ENCODE peak calls at places on chromosomes 5 and 9, in ten cellular contexts. One of them, this sample, is unnamed.

GRCh38 chr5:167934561-167934971 is 356.9 kb upstream of the WWC1 start:
- DNase-seq in fibroblast of lung: peak; percentile 93
- DNase-seq in K562: no peak
- DNase-seq in AG04450: no peak
- DNase-seq in kidney: no peak
- DNase-seq in suprapubic skin: no peak
- DNase-seq in heart left ventricle: peak; percentile 90
- DNase-seq in CD4-positive, alpha-beta T cell: no peak
- DNase-seq in WERI-Rb-1: no peak
- DNase-seq in pancreas: no peak
- DNase-seq in this sample: peak; percentile 55

GRCh38 chr5:77560677-77561263 is 68.7 kb upstream of the WDR41 start:
- DNase-seq in fibroblast of lung: peak; percentile 29
- DNase-seq in K562: peak; percentile 8
- DNase-seq in AG04450: peak; percentile 1
- DNase-seq in kidney: no peak
- DNase-seq in suprapubic skin: no peak
- DNase-seq in heart left ventricle: no peak
- DNase-seq in CD4-positive, alpha-beta T cell: no peak
- DNase-seq in WERI-Rb-1: no peak
- DNase-seq in pancreas: no peak
- DNase-seq in this sample: no peak

GRCh38 chr5:63050916-63051315 is 472.3 kb downstream of the LRRC70 start:
- DNase-seq in fibroblast of lung: no peak
- DNase-seq in K562: no peak
- DNase-seq in AG04450: no peak
- DNase-seq in kidney: no peak
- DNase-seq in suprapubic skin: no peak
- DNase-seq in heart left ventricle: no peak
- DNase-seq in CD4-positive, alpha-beta T cell: no peak
- DNase-seq in WERI-Rb-1: no peak
- DNase-seq in pancreas: no peak
- DNase-seq in this sample: no peak

GRCh38 chr5:103424008-103424407 is 138.6 kb downstream of the NUDT12 start:
- DNase-seq in fibroblast of lung: peak; percentile 66
- DNase-seq in K562: no peak
- DNase-seq in AG04450: no peak
- DNase-seq in kidney: no peak
- DNase-seq in suprapubic skin: no peak
- DNase-seq in heart left ventricle: no peak
- DNase-seq in CD4-positive, alpha-beta T cell: no peak
- DNase-seq in WERI-Rb-1: no peak
- DNase-seq in pancreas: no peak
- DNase-seq in this sample: no peak

GRCh38 chr5:135019314-135019713 is 14.7 kb downstream of the PITX1 start:
- DNase-seq in fibroblast of lung: no peak
- DNase-seq in K562: no peak
- DNase-seq in AG04450: no peak
- DNase-seq in kidney: peak; percentile 37
- DNase-seq in suprapubic skin: peak; percentile 41
- DNase-seq in heart left ventricle: no peak
- DNase-seq in CD4-positive, alpha-beta T cell: peak; percentile 17
- DNase-seq in WERI-Rb-1: peak; percentile 18
- DNase-seq in pancreas: peak; percentile 33
- DNase-seq in this sample: no peak

GRCh38 chr9:74795803-74796202 is 91.9 kb downstream of the TRPM6 start:
- DNase-seq in fibroblast of lung: no peak
- DNase-seq in K562: no peak
- DNase-seq in AG04450: no peak
- DNase-seq in kidney: no peak
- DNase-seq in suprapubic skin: no peak
- DNase-seq in heart left ventricle: no peak
- DNase-seq in CD4-positive, alpha-beta T cell: no peak
- DNase-seq in WERI-Rb-1: no peak
- DNase-seq in pancreas: no peak
- DNase-seq in this sample: no peak

GRCh38 chr9:35518212-35518917 is 28.5 kb downstream of the RUSC2 start:
- DNase-seq in fibroblast of lung: peak; percentile 98
- DNase-seq in K562: no peak
- DNase-seq in AG04450: peak; percentile 88
- DNase-seq in kidney: no peak
- DNase-seq in suprapubic skin: no peak
- DNase-seq in heart left ventricle: no peak
- DNase-seq in CD4-positive, alpha-beta T cell: no peak
- DNase-seq in WERI-Rb-1: no peak
- DNase-seq in pancreas: no peak
- DNase-seq in this sample: no peak

GRCh38 chr5:74316064-74316586 is 324.4 kb downstream of the ENC1 start:
- DNase-seq in fibroblast of lung: peak; percentile 99
- DNase-seq in K562: no peak
- DNase-seq in AG04450: peak; percentile 89
- DNase-seq in kidney: peak; percentile 72
- DNase-seq in suprapubic skin: no peak
- DNase-seq in heart left ventricle: no peak
- DNase-seq in CD4-positive, alpha-beta T cell: no peak
- DNase-seq in WERI-Rb-1: peak; percentile 51
- DNase-seq in pancreas: no peak
- DNase-seq in this sample: no peak

GRCh38 chr5:6482735-6483134 is 34.1 kb downstream of the UBE2QL1 start:
- DNase-seq in fibroblast of lung: no peak
- DNase-seq in K562: no peak
- DNase-seq in AG04450: no peak
- DNase-seq in kidney: no peak
- DNase-seq in suprapubic skin: no peak
- DNase-seq in heart left ventricle: no peak
- DNase-seq in CD4-positive, alpha-beta T cell: no peak
- DNase-seq in WERI-Rb-1: no peak
- DNase-seq in pancreas: no peak
- DNase-seq in this sample: no peak

GRCh38 chr5:179312557-179313235 is 32.6 kb downstream of the ADAMTS2 start:
- DNase-seq in fibroblast of lung: no peak
- DNase-seq in K562: no peak
- DNase-seq in AG04450: no peak
- DNase-seq in kidney: peak; percentile 36
- DNase-seq in suprapubic skin: peak; percentile 11
- DNase-seq in heart left ventricle: peak; percentile 9
- DNase-seq in CD4-positive, alpha-beta T cell: no peak
- DNase-seq in WERI-Rb-1: no peak
- DNase-seq in pancreas: peak; percentile 37
- DNase-seq in this sample: no peak

GRCh38 chr5:122661496-122662180 is 113.2 kb upstream of the SNX2 start:
- DNase-seq in fibroblast of lung: peak; percentile 2
- DNase-seq in K562: no peak
- DNase-seq in AG04450: no peak
- DNase-seq in kidney: no peak
- DNase-seq in suprapubic skin: no peak
- DNase-seq in heart left ventricle: no peak
- DNase-seq in CD4-positive, alpha-beta T cell: no peak
- DNase-seq in WERI-Rb-1: no peak
- DNase-seq in pancreas: no peak
- DNase-seq in this sample: no peak

DNA sequence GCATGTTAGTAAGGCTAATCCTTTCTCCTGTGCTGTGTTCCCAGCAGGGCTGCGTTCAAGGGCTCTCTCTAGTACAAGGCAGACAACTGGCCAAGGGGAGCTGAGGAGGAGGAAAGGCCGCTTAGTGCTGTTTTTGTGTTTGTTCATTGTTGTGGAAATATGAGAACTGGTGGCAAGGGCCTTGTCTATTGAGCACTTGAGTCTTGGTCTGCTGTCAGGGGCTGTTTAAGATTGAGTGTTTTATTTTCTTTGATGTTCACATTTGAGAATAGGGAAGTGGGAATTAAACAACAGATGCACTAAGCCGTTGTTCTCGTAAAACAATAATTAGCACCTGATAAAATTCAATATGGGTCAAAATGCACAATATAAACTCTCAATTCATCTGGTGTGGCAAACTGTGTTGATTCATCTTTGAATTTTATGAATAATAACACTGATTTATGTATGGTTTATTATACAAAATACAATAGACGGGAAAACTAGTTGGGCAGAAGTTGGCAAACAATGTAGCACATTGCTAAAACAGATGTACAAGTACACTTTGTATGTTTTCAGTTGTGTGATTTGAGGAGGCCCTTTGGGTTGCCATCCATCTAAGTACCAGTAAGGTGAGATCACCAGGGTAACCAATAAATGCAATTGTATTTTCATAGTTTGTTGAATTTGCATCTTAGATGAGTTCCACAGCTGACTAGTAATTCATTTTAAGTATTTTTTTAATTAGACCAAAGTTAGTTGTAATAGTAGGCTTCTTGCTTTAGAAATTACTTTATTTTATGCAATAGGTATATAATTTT is 97.6 kb upstream of the GRHPR start:
- DNase-seq in fibroblast of lung: no peak
- DNase-seq in K562: no peak
- DNase-seq in AG04450: no peak
- DNase-seq in kidney: no peak
- DNase-seq in suprapubic skin: no peak
- DNase-seq in heart left ventricle: no peak
- DNase-seq in CD4-positive, alpha-beta T cell: no peak
- DNase-seq in WERI-Rb-1: peak; percentile 44
- DNase-seq in pancreas: no peak
- DNase-seq in this sample: no peak
- H3K27ac ChIP-seq in fibroblast of lung: no peak overlapping the region
- H3K27ac ChIP-seq in K562: peak overlapping the region; percentile 25
- H3K27ac ChIP-seq in AG04450: no peak overlapping the region
- H3K27ac ChIP-seq in kidney: no peak overlapping the region
- H3K27ac ChIP-seq in suprapubic skin: no peak overlapping the region
- H3K27ac ChIP-seq in heart left ventricle: no peak overlapping the region
- H3K27ac ChIP-seq in CD4-positive, alpha-beta T cell: no peak overlapping the region
- H3K27ac ChIP-seq in WERI-Rb-1: peak overlapping the region; percentile 67
- H3K27ac ChIP-seq in pancreas: no peak overlapping the region
- H3K27ac ChIP-seq in this sample: peak overlapping the region; percentile 25

GRCh38 chr9:114664181-114664580 is 6.6 kb upstream of the TEX53 start:
- DNase-seq in fibroblast of lung: no peak
- DNase-seq in K562: no peak
- DNase-seq in AG04450: no peak
- DNase-seq in kidney: no peak
- DNase-seq in suprapubic skin: no peak
- DNase-seq in heart left ventricle: no peak
- DNase-seq in CD4-positive, alpha-beta T cell: no peak
- DNase-seq in WERI-Rb-1: no peak
- DNase-seq in pancreas: no peak
- DNase-seq in this sample: no peak

GRCh38 chr9:114666441-114666840 is 8.8 kb upstream of the TEX53 start:
- DNase-seq in fibroblast of lung: no peak
- DNase-seq in K562: no peak
- DNase-seq in AG04450: no peak
- DNase-seq in kidney: no peak
- DNase-seq in suprapubic skin: no peak
- DNase-seq in heart left ventricle: no peak
- DNase-seq in CD4-positive, alpha-beta T cell: no peak
- DNase-seq in WERI-Rb-1: no peak
- DNase-seq in pancreas: no peak
- DNase-seq in this sample: no peak

GRCh38 chr9:114671605-114672004 is 10.4 kb downstream of the TEX48 start:
- DNase-seq in fibroblast of lung: peak; percentile 47
- DNase-seq in K562: no peak
- DNase-seq in AG04450: no peak
- DNase-seq in kidney: no peak
- DNase-seq in suprapubic skin: no peak
- DNase-seq in heart left ventricle: no peak
- DNase-seq in CD4-positive, alpha-beta T cell: no peak
- DNase-seq in WERI-Rb-1: no peak
- DNase-seq in pancreas: no peak
- DNase-seq in this sample: no peak

GRCh38 chr9:114666841-114667240 is 9.2 kb upstream of the TEX53 start:
- DNase-seq in fibroblast of lung: no peak
- DNase-seq in K562: no peak
- DNase-seq in AG04450: no peak
- DNase-seq in kidney: no peak
- DNase-seq in suprapubic skin: no peak
- DNase-seq in heart left ventricle: no peak
- DNase-seq in CD4-positive, alpha-beta T cell: no peak
- DNase-seq in WERI-Rb-1: no peak
- DNase-seq in pancreas: no peak
- DNase-seq in this sample: no peak

GRCh38 chr9:114668146-114668545 is 10.5 kb upstream of the TEX53 start:
- DNase-seq in fibroblast of lung: no peak
- DNase-seq in K562: no peak
- DNase-seq in AG04450: no peak
- DNase-seq in kidney: no peak
- DNase-seq in suprapubic skin: no peak
- DNase-seq in heart left ventricle: no peak
- DNase-seq in CD4-positive, alpha-beta T cell: no peak
- DNase-seq in WERI-Rb-1: peak; percentile 79
- DNase-seq in pancreas: no peak
- DNase-seq in this sample: no peak
- H3K27ac ChIP-seq in fibroblast of lung: no peak overlapping the region
- H3K27ac ChIP-seq in K562: no peak overlapping the region
- H3K27ac ChIP-seq in AG04450: no peak overlapping the region
- H3K27ac ChIP-seq in kidney: no peak overlapping the region
- H3K27ac ChIP-seq in suprapubic skin: no peak overlapping the region
- H3K27ac ChIP-seq in heart left ventricle: no peak overlapping the region
- H3K27ac ChIP-seq in CD4-positive, alpha-beta T cell: no peak overlapping the region
- H3K27ac ChIP-seq in WERI-Rb-1: no peak overlapping the region
- H3K27ac ChIP-seq in pancreas: no peak overlapping the region
- H3K27ac ChIP-seq in this sample: no peak overlapping the region

DNA sequence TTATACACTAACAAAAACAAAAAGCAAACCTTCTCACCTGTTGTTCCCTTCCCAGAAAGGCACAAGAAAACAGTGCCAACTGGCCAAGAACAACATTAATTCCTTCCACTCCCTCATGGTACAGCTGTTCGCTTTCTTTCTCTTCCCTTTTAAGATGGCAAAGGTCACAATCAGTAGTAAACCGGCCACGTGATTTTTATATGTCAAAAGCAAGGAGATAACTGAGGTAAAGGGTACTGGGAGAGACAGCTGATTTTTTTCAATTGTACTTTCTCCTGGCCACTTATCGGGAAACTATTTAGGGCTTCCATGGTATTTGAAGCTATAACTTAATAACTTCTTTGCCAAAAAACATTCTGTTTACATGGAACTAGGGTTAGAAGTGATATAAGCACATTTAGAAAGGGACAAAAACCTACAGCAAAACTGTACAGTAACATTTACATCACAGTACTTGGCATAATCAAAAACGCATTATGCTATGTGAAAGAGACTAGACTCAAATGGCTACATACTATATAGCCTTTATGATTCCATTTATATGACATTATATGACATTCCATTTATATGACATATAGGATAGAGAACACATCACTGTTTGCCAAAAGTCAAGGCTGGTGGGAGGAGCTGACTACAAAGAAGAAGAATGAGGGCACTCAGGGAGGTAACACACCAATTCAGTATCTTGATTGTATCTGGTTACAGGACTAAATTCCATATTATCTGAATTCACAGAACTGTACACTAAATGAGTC is 24.8 kb downstream of the PLPP1 start:
- DNase-seq in fibroblast of lung: no peak
- DNase-seq in K562: no peak
- DNase-seq in AG04450: no peak
- DNase-seq in kidney: no peak
- DNase-seq in suprapubic skin: no peak
- DNase-seq in heart left ventricle: no peak
- DNase-seq in CD4-positive, alpha-beta T cell: no peak
- DNase-seq in WERI-Rb-1: no peak
- DNase-seq in pancreas: no peak
- DNase-seq in this sample: no peak
- H3K27ac ChIP-seq in fibroblast of lung: no peak overlapping the region
- H3K27ac ChIP-seq in K562: no peak overlapping the region
- H3K27ac ChIP-seq in AG04450: no peak overlapping the region
- H3K27ac ChIP-seq in kidney: peak overlapping the region; percentile 41
- H3K27ac ChIP-seq in suprapubic skin: peak overlapping the region; percentile 21
- H3K27ac ChIP-seq in heart left ventricle: peak overlapping the region; percentile 60
- H3K27ac ChIP-seq in CD4-positive, alpha-beta T cell: no peak overlapping the region
- H3K27ac ChIP-seq in WERI-Rb-1: no peak overlapping the region
- H3K27ac ChIP-seq in pancreas: peak overlapping the region; percentile 67
- H3K27ac ChIP-seq in this sample: no peak overlapping the region

GRCh38 chr9:131693651-131694597 is 46.0 kb downstream of the RAPGEF1 start:
- DNase-seq in fibroblast of lung: no peak
- DNase-seq in K562: no peak
- DNase-seq in AG04450: no peak
- DNase-seq in kidney: no peak
- DNase-seq in suprapubic skin: no peak
- DNase-seq in heart left ventricle: no peak
- DNase-seq in CD4-positive, alpha-beta T cell: no peak
- DNase-seq in WERI-Rb-1: no peak
- DNase-seq in pancreas: no peak
- DNase-seq in this sample: no peak
- H3K27ac ChIP-seq in fibroblast of lung: no peak overlapping the region
- H3K27ac ChIP-seq in K562: no peak overlapping the region
- H3K27ac ChIP-seq in AG04450: no peak overlapping the region
- H3K27ac ChIP-seq in kidney: no peak overlapping the region
- H3K27ac ChIP-seq in suprapubic skin: no peak overlapping the region
- H3K27ac ChIP-seq in heart left ventricle: no peak overlapping the region
- H3K27ac ChIP-seq in CD4-positive, alpha-beta T cell: no peak overlapping the region
- H3K27ac ChIP-seq in WERI-Rb-1: no peak overlapping the region
- H3K27ac ChIP-seq in pancreas: no peak overlapping the region
- H3K27ac ChIP-seq in this sample: no peak overlapping the region

This sample was measured in dorsolateral prefrontal cortex.